ENCODE peak calls at places on chromosome 14, in ten cellular contexts. One of them, this sample, is unnamed.

GRCh38 chr14:59190372-59190771 is 1.9 kb downstream of the DAAM1 start:
- DNase-seq in hippocampal formation: no peak
- DNase-seq in thyroid gland: peak
- DNase-seq in T-cell: no peak
- DNase-seq in stimulated activated CD4-positive, alpha-beta T cell treated with anti-CD3 and anti-CD28 coated beads, Interleukin-1b, Interleukin-23, amount 100 ng/mL, for 48 hours: no peak
- DNase-seq in AG20443: no peak
- DNase-seq in activated naive CD4-positive, alpha-beta T cell: no peak
- DNase-seq in testis: peak
- DNase-seq in kidney glomerular epithelial cell: no peak
- DNase-seq in NCI-H345: no peak
- DNase-seq in this sample: peak

GRCh38 chr14:73467800-73468199 is 9.5 kb upstream of the NUMB start:
- DNase-seq in thyroid gland: no peak
- DNase-seq in NCI-H345: no peak
- DNase-seq in AG20443: no peak
- DNase-seq in T-cell: no peak
- DNase-seq in testis: peak
- DNase-seq in hippocampal formation: no peak
- DNase-seq in kidney glomerular epithelial cell: no peak
- DNase-seq in stimulated activated CD4-positive, alpha-beta T cell treated with anti-CD3 and anti-CD28 coated beads, Interleukin-1b, Interleukin-23, amount 100 ng/mL, for 48 hours: peak
- DNase-seq in activated naive CD4-positive, alpha-beta T cell: no peak
- DNase-seq in this sample: no peak

GRCh38 chr14:38078393-38078792 is 129.3 kb upstream of the SSTR1 start:
- DNase-seq in AG20443: no peak
- DNase-seq in thyroid gland: peak
- DNase-seq in T-cell: peak
- DNase-seq in NCI-H345: peak
- DNase-seq in testis: no peak
- DNase-seq in activated naive CD4-positive, alpha-beta T cell: no peak
- DNase-seq in stimulated activated CD4-positive, alpha-beta T cell treated with anti-CD3 and anti-CD28 coated beads, Interleukin-1b, Interleukin-23, amount 100 ng/mL, for 48 hours: no peak
- DNase-seq in kidney glomerular epithelial cell: no peak
- DNase-seq in hippocampal formation: no peak
- DNase-seq in this sample: no peak

GRCh38 chr14:101458536-101459391 is 102.5 kb upstream of the DIO3 start:
- DNase-seq in activated naive CD4-positive, alpha-beta T cell: no peak
- DNase-seq in hippocampal formation: no peak
- DNase-seq in stimulated activated CD4-positive, alpha-beta T cell treated with anti-CD3 and anti-CD28 coated beads, Interleukin-1b, Interleukin-23, amount 100 ng/mL, for 48 hours: no peak
- DNase-seq in T-cell: no peak
- DNase-seq in kidney glomerular epithelial cell: no peak
- DNase-seq in testis: no peak
- DNase-seq in thyroid gland: no peak
- DNase-seq in AG20443: no peak
- DNase-seq in NCI-H345: no peak
- DNase-seq in this sample: no peak

GRCh38 chr14:65263161-65263788 is 149.3 kb upstream of the FUT8 start:
- DNase-seq in stimulated activated CD4-positive, alpha-beta T cell treated with anti-CD3 and anti-CD28 coated beads, Interleukin-1b, Interleukin-23, amount 100 ng/mL, for 48 hours: no peak
- DNase-seq in activated naive CD4-positive, alpha-beta T cell: no peak
- DNase-seq in T-cell: no peak
- DNase-seq in NCI-H345: no peak
- DNase-seq in AG20443: no peak
- DNase-seq in hippocampal formation: no peak
- DNase-seq in thyroid gland: no peak
- DNase-seq in testis: no peak
- DNase-seq in kidney glomerular epithelial cell: no peak
- DNase-seq in this sample: no peak

GRCh38 chr14:90288646-90289355 is 32.4 kb downstream of the PSMC1 start:
- DNase-seq in activated naive CD4-positive, alpha-beta T cell: no peak
- DNase-seq in NCI-H345: no peak
- DNase-seq in thyroid gland: no peak
- DNase-seq in kidney glomerular epithelial cell: no peak
- DNase-seq in testis: peak
- DNase-seq in stimulated activated CD4-positive, alpha-beta T cell treated with anti-CD3 and anti-CD28 coated beads, Interleukin-1b, Interleukin-23, amount 100 ng/mL, for 48 hours: no peak
- DNase-seq in AG20443: no peak
- DNase-seq in T-cell: no peak
- DNase-seq in hippocampal formation: no peak
- DNase-seq in this sample: peak

GRCh38 chr14:102464846-102465341 is 44.7 kb downstream of the ANKRD9 start:
- DNase-seq in AG20443: no peak
- DNase-seq in kidney glomerular epithelial cell: no peak
- DNase-seq in activated naive CD4-positive, alpha-beta T cell: no peak
- DNase-seq in NCI-H345: no peak
- DNase-seq in T-cell: no peak
- DNase-seq in thyroid gland: no peak
- DNase-seq in stimulated activated CD4-positive, alpha-beta T cell treated with anti-CD3 and anti-CD28 coated beads, Interleukin-1b, Interleukin-23, amount 100 ng/mL, for 48 hours: no peak
- DNase-seq in hippocampal formation: no peak
- DNase-seq in testis: no peak
- DNase-seq in this sample: no peak

GRCh38 chr14:73461478-73462077 is 3.2 kb upstream of the NUMB start:
- DNase-seq in activated naive CD4-positive, alpha-beta T cell: no peak
- DNase-seq in kidney glomerular epithelial cell: no peak
- DNase-seq in thyroid gland: no peak
- DNase-seq in T-cell: no peak
- DNase-seq in stimulated activated CD4-positive, alpha-beta T cell treated with anti-CD3 and anti-CD28 coated beads, Interleukin-1b, Interleukin-23, amount 100 ng/mL, for 48 hours: no peak
- DNase-seq in hippocampal formation: no peak
- DNase-seq in testis: no peak
- DNase-seq in NCI-H345: peak
- DNase-seq in AG20443: no peak
- DNase-seq in this sample: peak

GRCh38 chr14:34650786-34651584 is 21.0 kb upstream of the SNX6 start:
- DNase-seq in NCI-H345: no peak
- DNase-seq in kidney glomerular epithelial cell: peak
- DNase-seq in activated naive CD4-positive, alpha-beta T cell: no peak
- DNase-seq in stimulated activated CD4-positive, alpha-beta T cell treated with anti-CD3 and anti-CD28 coated beads, Interleukin-1b, Interleukin-23, amount 100 ng/mL, for 48 hours: no peak
- DNase-seq in T-cell: no peak
- DNase-seq in thyroid gland: no peak
- DNase-seq in hippocampal formation: no peak
- DNase-seq in AG20443: peak
- DNase-seq in testis: no peak
- DNase-seq in this sample: no peak

GRCh38 chr14:69002069-69002468 is 23.0 kb upstream of the ACTN1 start:
- DNase-seq in hippocampal formation: no peak
- DNase-seq in AG20443: peak
- DNase-seq in T-cell: no peak
- DNase-seq in thyroid gland: no peak
- DNase-seq in kidney glomerular epithelial cell: no peak
- DNase-seq in NCI-H345: no peak
- DNase-seq in activated naive CD4-positive, alpha-beta T cell: no peak
- DNase-seq in stimulated activated CD4-positive, alpha-beta T cell treated with anti-CD3 and anti-CD28 coated beads, Interleukin-1b, Interleukin-23, amount 100 ng/mL, for 48 hours: no peak
- DNase-seq in testis: peak
- DNase-seq in this sample: no peak

GRCh38 chr14:105093426-105094192 is 28.4 kb upstream of the GPR132 start:
- DNase-seq in stimulated activated CD4-positive, alpha-beta T cell treated with anti-CD3 and anti-CD28 coated beads, Interleukin-1b, Interleukin-23, amount 100 ng/mL, for 48 hours: peak
- DNase-seq in activated naive CD4-positive, alpha-beta T cell: no peak
- DNase-seq in NCI-H345: peak
- DNase-seq in T-cell: no peak
- DNase-seq in testis: peak
- DNase-seq in AG20443: peak
- DNase-seq in kidney glomerular epithelial cell: peak
- DNase-seq in thyroid gland: peak
- DNase-seq in hippocampal formation: no peak
- DNase-seq in this sample: peak

GRCh38 chr14:59920378-59920683 is 387 bp downstream of the LRRC9 start:
- DNase-seq in AG20443: no peak
- DNase-seq in testis: no peak
- DNase-seq in activated naive CD4-positive, alpha-beta T cell: no peak
- DNase-seq in stimulated activated CD4-positive, alpha-beta T cell treated with anti-CD3 and anti-CD28 coated beads, Interleukin-1b, Interleukin-23, amount 100 ng/mL, for 48 hours: no peak
- DNase-seq in NCI-H345: no peak
- DNase-seq in hippocampal formation: no peak
- DNase-seq in T-cell: no peak
- DNase-seq in thyroid gland: no peak
- DNase-seq in kidney glomerular epithelial cell: no peak
- DNase-seq in this sample: no peak

GRCh38 chr14:21723431-21724045 is 49.9 kb upstream of the OR4E1 start:
- DNase-seq in T-cell: no peak
- DNase-seq in testis: peak
- DNase-seq in hippocampal formation: no peak
- DNase-seq in kidney glomerular epithelial cell: no peak
- DNase-seq in NCI-H345: no peak
- DNase-seq in activated naive CD4-positive, alpha-beta T cell: no peak
- DNase-seq in stimulated activated CD4-positive, alpha-beta T cell treated with anti-CD3 and anti-CD28 coated beads, Interleukin-1b, Interleukin-23, amount 100 ng/mL, for 48 hours: peak
- DNase-seq in thyroid gland: peak
- DNase-seq in AG20443: no peak
- DNase-seq in this sample: no peak

GRCh38 chr14:104749111-104749649 is 3.8 kb upstream of the SIVA1 start:
- DNase-seq in testis: peak
- DNase-seq in hippocampal formation: peak
- DNase-seq in AG20443: peak
- DNase-seq in T-cell: no peak
- DNase-seq in stimulated activated CD4-positive, alpha-beta T cell treated with anti-CD3 and anti-CD28 coated beads, Interleukin-1b, Interleukin-23, amount 100 ng/mL, for 48 hours: no peak
- DNase-seq in kidney glomerular epithelial cell: peak
- DNase-seq in activated naive CD4-positive, alpha-beta T cell: no peak
- DNase-seq in thyroid gland: no peak
- DNase-seq in NCI-H345: no peak
- DNase-seq in this sample: no peak

GRCh38 chr14:23034498-23035302 is at the start of gene PSMB5:
- DNase-seq in kidney glomerular epithelial cell: no peak
- DNase-seq in activated naive CD4-positive, alpha-beta T cell: no peak
- DNase-seq in NCI-H345: no peak
- DNase-seq in thyroid gland: peak
- DNase-seq in stimulated activated CD4-positive, alpha-beta T cell treated with anti-CD3 and anti-CD28 coated beads, Interleukin-1b, Interleukin-23, amount 100 ng/mL, for 48 hours: peak
- DNase-seq in T-cell: peak
- DNase-seq in hippocampal formation: no peak
- DNase-seq in AG20443: peak
- DNase-seq in testis: peak
- DNase-seq in this sample: peak

GRCh38 chr14:20627337-20628032 is 14.0 kb downstream of the OR6S1 start:
- DNase-seq in T-cell: no peak
- DNase-seq in thyroid gland: no peak
- DNase-seq in stimulated activated CD4-positive, alpha-beta T cell treated with anti-CD3 and anti-CD28 coated beads, Interleukin-1b, Interleukin-23, amount 100 ng/mL, for 48 hours: no peak
- DNase-seq in testis: no peak
- DNase-seq in NCI-H345: no peak
- DNase-seq in AG20443: no peak
- DNase-seq in hippocampal formation: no peak
- DNase-seq in activated naive CD4-positive, alpha-beta T cell: no peak
- DNase-seq in kidney glomerular epithelial cell: no peak
- DNase-seq in this sample: no peak

GRCh38 chr14:100297320-100298300 is 8.6 kb downstream of the SLC25A29 start:
- DNase-seq in thyroid gland: peak
- DNase-seq in T-cell: no peak
- DNase-seq in hippocampal formation: peak
- DNase-seq in kidney glomerular epithelial cell: no peak
- DNase-seq in NCI-H345: no peak
- DNase-seq in testis: peak
- DNase-seq in AG20443: peak
- DNase-seq in stimulated activated CD4-positive, alpha-beta T cell treated with anti-CD3 and anti-CD28 coated beads, Interleukin-1b, Interleukin-23, amount 100 ng/mL, for 48 hours: no peak
- DNase-seq in activated naive CD4-positive, alpha-beta T cell: no peak
- DNase-seq in this sample: peak

GRCh38 chr14:54901380-54902142 is 1.1 kb downstream of the GCH1 start:
- DNase-seq in hippocampal formation: no peak
- DNase-seq in kidney glomerular epithelial cell: no peak
- DNase-seq in activated naive CD4-positive, alpha-beta T cell: no peak
- DNase-seq in thyroid gland: no peak
- DNase-seq in NCI-H345: no peak
- DNase-seq in AG20443: no peak
- DNase-seq in testis: peak
- DNase-seq in T-cell: no peak
- DNase-seq in stimulated activated CD4-positive, alpha-beta T cell treated with anti-CD3 and anti-CD28 coated beads, Interleukin-1b, Interleukin-23, amount 100 ng/mL, for 48 hours: no peak
- DNase-seq in this sample: peak

GRCh38 chr14:74240794-74241610 is 1.8 kb downstream of the VSX2 start:
- DNase-seq in thyroid gland: peak
- DNase-seq in activated naive CD4-positive, alpha-beta T cell: no peak
- DNase-seq in T-cell: no peak
- DNase-seq in testis: no peak
- DNase-seq in NCI-H345: no peak
- DNase-seq in stimulated activated CD4-positive, alpha-beta T cell treated with anti-CD3 and anti-CD28 coated beads, Interleukin-1b, Interleukin-23, amount 100 ng/mL, for 48 hours: no peak
- DNase-seq in AG20443: peak
- DNase-seq in kidney glomerular epithelial cell: no peak
- DNase-seq in hippocampal formation: no peak
- DNase-seq in this sample: peak

GRCh38 chr14:49106721-49107689 is 479.2 kb downstream of the RPS29 start:
- DNase-seq in testis: no peak
- DNase-seq in stimulated activated CD4-positive, alpha-beta T cell treated with anti-CD3 and anti-CD28 coated beads, Interleukin-1b, Interleukin-23, amount 100 ng/mL, for 48 hours: no peak
- DNase-seq in thyroid gland: no peak
- DNase-seq in kidney glomerular epithelial cell: no peak
- DNase-seq in AG20443: no peak
- DNase-seq in T-cell: no peak
- DNase-seq in hippocampal formation: no peak
- DNase-seq in activated naive CD4-positive, alpha-beta T cell: no peak
- DNase-seq in NCI-H345: no peak
- DNase-seq in this sample: no peak

GRCh38 chr14:61649283-61649682 is 46.0 kb upstream of the HIF1A start:
- DNase-seq in kidney glomerular epithelial cell: no peak
- DNase-seq in stimulated activated CD4-positive, alpha-beta T cell treated with anti-CD3 and anti-CD28 coated beads, Interleukin-1b, Interleukin-23, amount 100 ng/mL, for 48 hours: no peak
- DNase-seq in NCI-H345: no peak
- DNase-seq in activated naive CD4-positive, alpha-beta T cell: no peak
- DNase-seq in testis: no peak
- DNase-seq in hippocampal formation: no peak
- DNase-seq in AG20443: no peak
- DNase-seq in thyroid gland: no peak
- DNase-seq in T-cell: no peak
- DNase-seq in this sample: no peak

This sample was measured in cerebellum.